ENCODE peak calls at places on chromosome 20, in seven cellular contexts. F, P, V, N, B, R and G are unnamed samples.

GRCh38 chr20:45337367-45338120 is 10.7 kb downstream of the SDC4 start:
- DNase-seq in B (peak), P (peak), R (no peak), F (no peak), V (no peak), N (no peak), G (no peak)

GRCh38 chr20:44217342-44218092 is 6.9 kb upstream of the OSER1 start:
- DNase-seq in N (peak), B (peak), R (peak), F (peak), V (no peak), P (peak), G (peak)

GRCh38 chr20:34012330-34012729 is 18.6 kb downstream of the RALY start:
- DNase-seq in P (no peak), R (no peak), V (no peak), F (no peak), B (no peak), N (no peak), G (no peak)

GRCh38 chr20:11409526-11409925 is 508.2 kb upstream of the BTBD3 start:
- DNase-seq in N (no peak), R (no peak), P (no peak), F (no peak), V (no peak), B (no peak), G (no peak)

GRCh38 chr20:31837896-31838397 is 7.5 kb downstream of the FOXS1 start:
- DNase-seq in P (no peak), V (no peak), F (no peak), B (no peak), N (no peak), R (no peak), G (no peak)

GRCh38 chr20:31595654-31596411 is 9.3 kb upstream of the ID1 start:
- DNase-seq in N (peak), F (no peak), P (peak), R (no peak), B (peak), V (no peak), G (no peak)

GRCh38 chr20:37877832-37878772 is 24.8 kb upstream of the VSTM2L start:
- DNase-seq in B (no peak), R (no peak), P (no peak), N (no peak), V (no peak), F (no peak), G (no peak)

GRCh38 chr20:14566505-14566904 is 229.1 kb upstream of the FLRT3 start:
- DNase-seq in P (peak), F (no peak), V (no peak), N (no peak), R (no peak), B (no peak), G (no peak)

GRCh38 chr20:44039147-44039546 is 124.5 kb downstream of the TOX2 start:
- DNase-seq in F (no peak), N (no peak), R (no peak), B (no peak), V (no peak), P (no peak), G (no peak)